ENCODE peak calls at places on chromosomes 3 and 15, in nine cellular contexts. X is ELF-1; Q is stimulated activated CD8-positive, alpha-beta memory T cell treated with anti-CD3 and anti-CD28 coated beads, Interleukin-2, amount 100 ng/mL, for 48 hours; A is AG09319; W is epithelial cell of proximal tubule; K is foreskin fibroblast; U is heart right ventricle; J is ovary; I is iPS-NIHi11. P is an unnamed sample.
A peak's percentile ranks its signal among the peaks of the same experiment; 100 is the strongest.

GRCh38 chr15:90481023-90481422 is 48.7 kb upstream of the CRTC3 start:
- DNase-seq in I (no peak), K (no peak), W (no peak), U (no peak), A (no peak), X (no peak), J (no peak), Q (peak; percentile 4), P (no peak)

GRCh38 chr3:17138246-17139039 is 253.7 kb downstream of the PLCL2 start:
- DNase-seq in X (no peak), Q (no peak), W (no peak), I (no peak), J (no peak), A (no peak), K (no peak), U (no peak), P (no peak)

GRCh38 chr3:127072221-127072771 is 89.4 kb downstream of the PLXNA1 start:
- DNase-seq in X (no peak), A (no peak), K (no peak), W (no peak), J (no peak), Q (no peak), I (no peak), U (no peak), P (no peak)

GRCh38 chr3:60250210-60250609 is 1001.0 kb downstream of the FHIT start:
- DNase-seq in Q (no peak), W (peak; percentile 31), A (no peak), J (no peak), I (no peak), X (no peak), K (no peak), U (no peak), P (no peak)

GRCh38 chr3:62500556-62501294 is 127.4 kb upstream of the FEZF2 start:
- DNase-seq in I (peak; percentile 41), Q (no peak), A (no peak), W (no peak), U (no peak), K (peak; percentile 2), J (no peak), X (peak; percentile 85), P (no peak)

GRCh38 chr3:171257251-171258179 is 202.7 kb downstream of the TNIK start:
- DNase-seq in Q (no peak), W (no peak), I (no peak), K (peak; percentile 78), X (no peak), U (no peak), A (no peak), J (no peak), P (peak; percentile 56)

GRCh38 chr3:156974931-156975330 is 148.8 kb downstream of the LEKR1 start:
- DNase-seq in K (no peak), U (no peak), X (no peak), A (no peak), W (no peak), I (no peak), J (no peak), Q (no peak), P (no peak)

GRCh38 chr3:164752814-164753213 is 325.5 kb downstream of the SI start:
- DNase-seq in W (no peak), J (no peak), A (no peak), U (no peak), X (no peak), I (no peak), K (no peak), Q (no peak), P (no peak)

GRCh38 chr3:6287063-6287462 is 573.9 kb upstream of the GRM7 start:
- DNase-seq in K (no peak), W (no peak), U (no peak), X (no peak), J (no peak), A (no peak), Q (no peak), I (no peak), P (no peak)

GRCh38 chr3:193250492-193250891 is 9.5 kb downstream of the PLAAT1 start:
- DNase-seq in J (no peak), K (no peak), W (no peak), U (no peak), I (no peak), X (no peak), A (no peak), Q (no peak), P (no peak)

GRCh38 chr15:58229297-58229768 is 91.2 kb downstream of the AQP9 start:
- DNase-seq in A (no peak), Q (no peak), W (no peak), J (no peak), X (peak; percentile 52), U (no peak), I (peak; percentile 64), K (peak; percentile 47), P (no peak)

GRCh38 chr3:158731938-158732855 is at the start of gene RARRES1:
- DNase-seq in A (no peak), U (peak; percentile 55), I (peak; percentile 69), Q (peak; percentile 32), K (peak; percentile 82), J (peak; percentile 72), X (peak; percentile 44), W (no peak), P (no peak)

GRCh38 chr3:16810593-16811367 is 74.0 kb upstream of the PLCL2 start:
- DNase-seq in W (no peak), K (no peak), X (peak; percentile 25), I (no peak), Q (no peak), U (no peak), J (no peak), A (no peak), P (no peak)

GRCh38 chr15:39998511-39998910 is 40.5 kb downstream of the SRP14 start:
- DNase-seq in X (no peak), K (no peak), W (no peak), J (no peak), I (no peak), U (no peak), Q (no peak), A (no peak), P (no peak)

GRCh38 chr3:45817788-45818523 is 21.6 kb upstream of the SLC6A20 start:
- DNase-seq in X (no peak), J (peak; percentile 40), W (peak; percentile 99), K (peak; percentile 89), I (no peak), U (peak; percentile 15), A (peak; percentile 64), Q (no peak), P (peak; percentile 90)

GRCh38 chr15:99958426-99959097 is 225.3 kb upstream of the LYSMD4 start:
- DNase-seq in X (no peak), Q (no peak), I (peak; percentile 2), J (no peak), W (no peak), U (no peak), A (no peak), K (no peak), P (no peak)

GRCh38 chr3:183148056-183148455 is 14.5 kb downstream of the LAMP3 start:
- DNase-seq in U (no peak), X (no peak), A (peak; percentile 30), W (no peak), Q (no peak), I (no peak), J (no peak), K (peak; percentile 73), P (peak; percentile 24)